ENCODE peak calls at places on chromosomes 4 and X, in six cellular contexts. One of them, this sample, is unnamed.

GRCh38 chr4:9927317-9928007 is 93.8 kb downstream of the SLC2A9 start:
- DNase-seq in T-helper 1 cell: no peak
- DNase-seq in posterior vena cava: peak
- DNase-seq in germinal center: no peak
- DNase-seq in stimulated activated naive CD8-positive, alpha-beta T cell treated with anti-CD3 and anti-CD28 coated beads, Interleukin-15, Interleukin-2, amounts not matched to agents 100 U/mL and 50 U/mL, for 24 hours: no peak
- DNase-seq in activated naive CD4-positive, alpha-beta T cell treated with Interleukin-2 at 50 U/mL for 16 hours: no peak
- DNase-seq in this sample: no peak

GRCh38 chrX:23127586-23127985 is 127.8 kb downstream of the DDX53 start:
- DNase-seq in T-helper 1 cell: no peak
- DNase-seq in posterior vena cava: no peak
- DNase-seq in germinal center: no peak
- DNase-seq in stimulated activated naive CD8-positive, alpha-beta T cell treated with anti-CD3 and anti-CD28 coated beads, Interleukin-15, Interleukin-2, amounts not matched to agents 100 U/mL and 50 U/mL, for 24 hours: no peak
- DNase-seq in activated naive CD4-positive, alpha-beta T cell treated with Interleukin-2 at 50 U/mL for 16 hours: no peak
- DNase-seq in this sample: no peak

GRCh38 chr4:156771171-156771837 is 200.3 kb downstream of the PDGFC start:
- DNase-seq in T-helper 1 cell: no peak
- DNase-seq in posterior vena cava: no peak
- DNase-seq in germinal center: no peak
- DNase-seq in stimulated activated naive CD8-positive, alpha-beta T cell treated with anti-CD3 and anti-CD28 coated beads, Interleukin-15, Interleukin-2, amounts not matched to agents 100 U/mL and 50 U/mL, for 24 hours: no peak
- DNase-seq in activated naive CD4-positive, alpha-beta T cell treated with Interleukin-2 at 50 U/mL for 16 hours: no peak
- DNase-seq in this sample: no peak

GRCh38 chr4:119025916-119026661 is 109.5 kb upstream of the MYOZ2 start:
- DNase-seq in T-helper 1 cell: no peak
- DNase-seq in posterior vena cava: no peak
- DNase-seq in germinal center: no peak
- DNase-seq in stimulated activated naive CD8-positive, alpha-beta T cell treated with anti-CD3 and anti-CD28 coated beads, Interleukin-15, Interleukin-2, amounts not matched to agents 100 U/mL and 50 U/mL, for 24 hours: no peak
- DNase-seq in activated naive CD4-positive, alpha-beta T cell treated with Interleukin-2 at 50 U/mL for 16 hours: no peak
- DNase-seq in this sample: peak

GRCh38 chr4:74094227-74094626 is 4.8 kb downstream of the CXCL2 start:
- DNase-seq in T-helper 1 cell: no peak
- DNase-seq in posterior vena cava: no peak
- DNase-seq in germinal center: no peak
- DNase-seq in stimulated activated naive CD8-positive, alpha-beta T cell treated with anti-CD3 and anti-CD28 coated beads, Interleukin-15, Interleukin-2, amounts not matched to agents 100 U/mL and 50 U/mL, for 24 hours: no peak
- DNase-seq in activated naive CD4-positive, alpha-beta T cell treated with Interleukin-2 at 50 U/mL for 16 hours: no peak
- DNase-seq in this sample: no peak

GRCh38 chr4:139907001-139907809 is 241.6 kb downstream of the MGST2 start:
- DNase-seq in T-helper 1 cell: no peak
- DNase-seq in posterior vena cava: no peak
- DNase-seq in germinal center: no peak
- DNase-seq in stimulated activated naive CD8-positive, alpha-beta T cell treated with anti-CD3 and anti-CD28 coated beads, Interleukin-15, Interleukin-2, amounts not matched to agents 100 U/mL and 50 U/mL, for 24 hours: no peak
- DNase-seq in activated naive CD4-positive, alpha-beta T cell treated with Interleukin-2 at 50 U/mL for 16 hours: no peak
- DNase-seq in this sample: no peak

GRCh38 chr4:87589531-87589930 is 18.8 kb upstream of the DSPP start:
- DNase-seq in T-helper 1 cell: no peak
- DNase-seq in posterior vena cava: no peak
- DNase-seq in germinal center: no peak
- DNase-seq in stimulated activated naive CD8-positive, alpha-beta T cell treated with anti-CD3 and anti-CD28 coated beads, Interleukin-15, Interleukin-2, amounts not matched to agents 100 U/mL and 50 U/mL, for 24 hours: no peak
- DNase-seq in activated naive CD4-positive, alpha-beta T cell treated with Interleukin-2 at 50 U/mL for 16 hours: no peak
- DNase-seq in this sample: peak

GRCh38 chrX:552496-552895 is 78.1 kb upstream of the SHOX start:
- DNase-seq in T-helper 1 cell: no peak
- DNase-seq in posterior vena cava: no peak
- DNase-seq in germinal center: no peak
- DNase-seq in stimulated activated naive CD8-positive, alpha-beta T cell treated with anti-CD3 and anti-CD28 coated beads, Interleukin-15, Interleukin-2, amounts not matched to agents 100 U/mL and 50 U/mL, for 24 hours: no peak
- DNase-seq in activated naive CD4-positive, alpha-beta T cell treated with Interleukin-2 at 50 U/mL for 16 hours: no peak
- DNase-seq in this sample: no peak

GRCh38 chr4:1060121-1060520 is 48.7 kb downstream of the FGFRL1 start:
- DNase-seq in T-helper 1 cell: no peak
- DNase-seq in posterior vena cava: peak
- DNase-seq in germinal center: no peak
- DNase-seq in stimulated activated naive CD8-positive, alpha-beta T cell treated with anti-CD3 and anti-CD28 coated beads, Interleukin-15, Interleukin-2, amounts not matched to agents 100 U/mL and 50 U/mL, for 24 hours: no peak
- DNase-seq in activated naive CD4-positive, alpha-beta T cell treated with Interleukin-2 at 50 U/mL for 16 hours: no peak
- DNase-seq in this sample: no peak

This sample was measured in cardiac muscle cell.